ENCODE peak calls at places on chromosomes 2 and 18, in seven cellular contexts. N, H, O, M, Z, A and X are unnamed samples. For H3K36me3, the result is how much of the 10 kb centered on the place peaks cover.

GRCh38 chr2:120638450-120638849 is 97.2 kb upstream of the GLI2 start:
- DNase-seq in N (no peak), H (no peak), O (no peak), M (no peak), Z (no peak), A (no peak), X (no peak)

GRCh38 chr18:78754311-78755043 is 225.1 kb upstream of the SALL3 start:
- DNase-seq in N (no peak), H (no peak), O (no peak), M (peak), Z (no peak), A (no peak), X (peak)

GRCh38 chr2:108579631-108580030 is 45.4 kb downstream of the LIMS1 start:
- DNase-seq in N (peak), H (peak), O (no peak), M (no peak), Z (no peak), A (no peak), X (no peak)

GRCh38 chr2:84458436-84459027 is 548 bp downstream of the SUCLG1 start:
- DNase-seq in N (no peak), H (no peak), O (peak), M (peak), Z (peak), A (no peak), X (no peak)

GRCh38 chr2:44620189-44620990 is 258.6 kb downstream of the CAMKMT start:
- DNase-seq in N (no peak), H (no peak), O (no peak), M (no peak), Z (peak), A (no peak), X (no peak)

GRCh38 chr18:37529296-37529695 is 36.3 kb downstream of the CELF4 start:
- DNase-seq in N (no peak), H (no peak), O (no peak), M (no peak), Z (no peak), A (no peak), X (no peak)

GRCh38 chr2:160970052-160970846 is 190.0 kb upstream of the TANK start:
- DNase-seq in N (no peak), H (peak), O (peak), M (peak), Z (peak), A (peak), X (no peak)

GRCh38 chr2:60335533-60336237 is 217.8 kb downstream of the BCL11A start:
- DNase-seq in N (no peak), H (no peak), O (no peak), M (no peak), Z (no peak), A (no peak), X (no peak)

GRCh38 chr2:132392211-132392610 is 24.4 kb upstream of the GPR39 start:
- DNase-seq in N (no peak), H (peak), O (no peak), M (no peak), Z (no peak), A (no peak), X (no peak)

GRCh38 chr2:218479595-218479994 is 60.7 kb downstream of the VIL1 start:
- DNase-seq in N (no peak), H (no peak), O (no peak), M (no peak), Z (no peak), A (no peak), X (no peak)
- H3K36me3 ChIP-seq in N (half or more), H (under half), O (under half), M (half or more), Z (under half), A (under half), X (half or more)

GRCh38 chr2:191411472-191411871 is 166.3 kb downstream of the MYO1B start:
- DNase-seq in N (no peak), H (no peak), O (peak), M (no peak), Z (no peak), A (no peak), X (no peak)

GRCh38 chr2:191412353-191412752 is 167.1 kb downstream of the MYO1B start:
- DNase-seq in N (no peak), H (no peak), O (no peak), M (no peak), Z (no peak), A (no peak), X (no peak)

GRCh38 chr2:191415101-191415500 is 169.9 kb downstream of the MYO1B start:
- DNase-seq in N (no peak), H (no peak), O (no peak), M (no peak), Z (no peak), A (no peak), X (no peak)

GRCh38 chr2:191417746-191418145 is 172.5 kb downstream of the MYO1B start:
- DNase-seq in N (no peak), H (no peak), O (peak), M (no peak), Z (no peak), A (no peak), X (no peak)

DNA sequence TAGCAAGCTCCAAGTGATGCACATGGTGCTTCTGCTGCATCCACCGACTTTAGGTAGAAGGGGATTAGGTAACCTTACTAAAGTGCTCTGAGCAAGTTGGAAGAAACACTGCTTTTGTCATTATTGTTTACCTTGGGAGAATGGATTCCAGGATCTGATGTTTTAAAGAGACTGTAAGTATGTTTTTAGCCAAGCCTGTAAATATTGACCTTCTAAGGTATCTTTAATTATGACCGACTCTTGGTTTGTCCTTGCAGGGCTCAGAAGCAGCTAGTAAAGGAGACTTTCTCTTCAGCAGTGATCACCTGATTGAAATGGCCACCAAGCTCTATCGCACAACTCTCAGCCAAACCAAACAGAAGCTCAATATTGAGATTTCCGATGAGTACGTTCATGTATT is 170.7 kb downstream of the MYO1B start:
- DNase-seq in N (no peak), H (no peak), O (no peak), M (no peak), Z (no peak), A (no peak), X (no peak)
- H3K36me3 ChIP-seq in N (half or more), H (under half), O (under half), M (under half), Z (half or more), A (under half), X (half or more)

GRCh38 chr2:67329513-67329912 is 67.6 kb upstream of the ETAA1 start:
- DNase-seq in N (no peak), H (no peak), O (no peak), M (no peak), Z (no peak), A (no peak), X (no peak)

GRCh38 chr2:67329951-67330350 is 67.2 kb upstream of the ETAA1 start:
- DNase-seq in N (no peak), H (no peak), O (no peak), M (no peak), Z (no peak), A (no peak), X (no peak)
- H3K36me3 ChIP-seq in N (under half), H (under half), O (under half), M (under half), Z (under half), A (under half), X (under half)

DNA sequence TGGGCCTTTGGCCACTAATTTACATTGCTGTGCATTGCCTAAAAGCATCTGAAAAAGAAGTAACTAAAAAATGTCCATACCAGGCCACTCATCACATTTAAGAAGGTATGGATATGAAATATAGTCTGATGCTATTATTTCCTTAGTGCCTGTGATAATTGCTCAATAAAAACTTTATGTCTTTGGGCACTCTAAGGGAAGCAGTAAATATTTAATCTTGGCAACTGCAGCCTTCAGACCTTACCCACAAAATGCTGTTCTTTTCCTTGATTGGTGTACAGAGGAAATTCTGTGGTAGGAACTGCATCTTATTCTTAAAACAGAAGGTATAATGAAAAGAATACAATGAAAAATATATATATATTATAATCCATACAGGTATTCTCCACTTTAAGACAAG is 125.8 kb upstream of the RASGRP3 start:
- DNase-seq in N (no peak), H (no peak), O (no peak), M (no peak), Z (no peak), A (no peak), X (no peak)
- H3K36me3 ChIP-seq in N (under half), H (under half), O (under half), M (under half), Z (under half), A (under half), X (under half)

DNA sequence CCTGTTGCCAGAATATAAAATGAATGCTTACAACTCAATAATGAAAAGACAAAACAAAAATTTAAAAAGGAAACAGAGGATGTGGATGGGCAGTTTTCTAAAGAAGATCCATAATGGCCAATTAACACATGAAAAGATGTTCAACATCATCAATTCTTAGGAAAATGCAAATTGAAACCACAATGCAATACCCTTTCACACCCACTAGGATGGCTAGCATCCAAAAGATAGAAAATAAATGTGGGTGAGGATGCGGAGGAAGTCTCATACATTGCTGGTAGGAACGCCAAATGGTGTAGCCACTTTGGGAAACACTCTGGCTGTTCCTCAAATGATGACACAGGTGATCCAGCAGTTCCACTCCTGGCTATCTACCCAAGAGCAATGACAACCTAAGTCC is 130.5 kb downstream of the TNS1 start:
- DNase-seq in N (no peak), H (no peak), O (no peak), M (no peak), Z (no peak), A (no peak), X (no peak)
- H3K36me3 ChIP-seq in N (half or more), H (under half), O (under half), M (under half), Z (under half), A (under half), X (half or more)

GRCh38 chr2:6776125-6776524 is 89.6 kb downstream of the CMPK2 start:
- DNase-seq in N (no peak), H (no peak), O (no peak), M (no peak), Z (no peak), A (no peak), X (no peak)

GRCh38 chr2:6773694-6774044 is 92.0 kb downstream of the CMPK2 start:
- DNase-seq in N (no peak), H (no peak), O (no peak), M (no peak), Z (no peak), A (no peak), X (no peak)

GRCh38 chr2:6773007-6773693 is 92.6 kb downstream of the CMPK2 start:
- DNase-seq in N (peak), H (peak), O (peak), M (peak), Z (peak), A (peak), X (peak)

GRCh38 chr2:6780765-6781274 is 84.9 kb downstream of the CMPK2 start:
- DNase-seq in N (peak), H (peak), O (peak), M (no peak), Z (peak), A (peak), X (peak)

GRCh38 chr2:6777626-6778025 is 88.1 kb downstream of the CMPK2 start:
- DNase-seq in N (no peak), H (no peak), O (no peak), M (no peak), Z (no peak), A (no peak), X (no peak)
- H3K36me3 ChIP-seq in N (under half), H (under half), O (under half), M (under half), Z (under half), A (under half), X (under half)

GRCh38 chr2:215420471-215420935 is 15.4 kb downstream of the FN1 start:
- DNase-seq in N (no peak), H (peak), O (no peak), M (no peak), Z (peak), A (no peak), X (no peak)
- H3K36me3 ChIP-seq in N (half or more), H (under half), O (under half), M (under half), Z (half or more), A (under half), X (half or more)

GRCh38 chr2:218482651-218483050 is 63.7 kb downstream of the VIL1 start:
- DNase-seq in N (no peak), H (peak), O (no peak), M (no peak), Z (no peak), A (no peak), X (no peak)

GRCh38 chr2:218485986-218486667 is 67.2 kb downstream of the VIL1 start:
- DNase-seq in N (no peak), H (no peak), O (no peak), M (no peak), Z (no peak), A (no peak), X (no peak)
- H3K36me3 ChIP-seq in N (half or more), H (under half), O (under half), M (half or more), Z (under half), A (under half), X (half or more)

GRCh38 chr2:74881176-74881575 is 47.2 kb downstream of the HK2 start:
- DNase-seq in N (no peak), H (no peak), O (no peak), M (no peak), Z (no peak), A (no peak), X (no peak)
- H3K36me3 ChIP-seq in N (under half), H (under half), O (under half), M (half or more), Z (half or more), A (under half), X (half or more)